ENCODE peak calls at places on chromosomes 1 and 21, in four cellular contexts. K, O, V and S are unnamed samples.

GRCh38 chr1:30670195-30671060 is 53.0 kb downstream of the MATN1 start:
- DNase-seq in O (no peak), V (no peak), K (no peak), S (no peak)

GRCh38 chr21:37450385-37451044 is 83.9 kb downstream of the DYRK1A start:
- DNase-seq in O (no peak), V (peak; percentile 61), K (no peak), S (no peak)

GRCh38 chr1:78831731-78832360 is 174.7 kb downstream of the ADGRL4 start:
- DNase-seq in K (no peak), V (no peak), O (no peak), S (no peak)

GRCh38 chr1:14403961-14404645 is 194.4 kb upstream of the KAZN start:
- DNase-seq in K (no peak), O (no peak), V (no peak), S (no peak)

GRCh38 chr21:25997788-25998611 is 172.6 kb downstream of the APP start:
- DNase-seq in K (peak; percentile 88), V (no peak), O (no peak), S (no peak)

GRCh38 chr1:905071-905749 is 18.5 kb upstream of the SAMD11 start:
- DNase-seq in K (no peak), O (no peak), V (peak; percentile 18), S (no peak)

GRCh38 chr1:43651188-43651587 is 1.2 kb downstream of the KDM4A start:
- DNase-seq in K (no peak), O (no peak), V (peak; percentile 20), S (no peak)

GRCh38 chr1:164735315-164736052 is 176.5 kb downstream of the PBX1 start:
- DNase-seq in K (no peak), O (no peak), V (peak; percentile 33), S (no peak)

GRCh38 chr21:45941338-45941710 is 40.2 kb upstream of the COL6A1 start:
- DNase-seq in O (no peak), V (no peak), K (no peak), S (no peak)

GRCh38 chr1:101509370-101509769 is 272.6 kb downstream of the S1PR1 start:
- DNase-seq in O (no peak), K (no peak), V (no peak), S (no peak)

GRCh38 chr1:53381790-53382401 is 54.0 kb upstream of the LRP8 start:
- DNase-seq in O (no peak), V (no peak), K (no peak), S (no peak)

GRCh38 chr1:156198831-156199349 is 5.0 kb downstream of the SLC25A44 start:
- DNase-seq in K (no peak), V (no peak), O (peak; percentile 41), S (no peak)

GRCh38 chr1:41073971-41074370 is 52.4 kb upstream of the SLFNL1 start:
- DNase-seq in K (no peak), V (no peak), O (no peak), S (no peak)

GRCh38 chr1:233295775-233296322 is 324 bp upstream of the PCNX2 start:
- DNase-seq in K (no peak), V (no peak), O (no peak), S (no peak)

GRCh38 chr1:97308131-97308530 is 586.5 kb downstream of the PTBP2 start:
- DNase-seq in O (no peak), V (no peak), K (no peak), S (no peak)

GRCh38 chr1:6947952-6948351 is 162.7 kb downstream of the CAMTA1 start:
- DNase-seq in V (no peak), O (no peak), K (no peak), S (no peak)

GRCh38 chr21:35840949-35841348 is 219.4 kb downstream of the SETD4 start:
- DNase-seq in K (no peak), V (no peak), O (no peak), S (no peak)

GRCh38 chr1:60727553-60727952 is 354.8 kb upstream of the NFIA start:
- DNase-seq in V (no peak), K (no peak), O (no peak), S (no peak)

GRCh38 chr1:204841798-204842197 is 28.9 kb upstream of the NFASC start:
- DNase-seq in O (no peak), V (no peak), K (no peak), S (no peak)

GRCh38 chr1:198387587-198387986 is 152.9 kb downstream of the ATP6V1G3 start:
- DNase-seq in K (peak; percentile 61), V (no peak), O (no peak), S (no peak)

GRCh38 chr1:221761354-221762002 is 19.6 kb upstream of the DUSP10 start:
- DNase-seq in V (no peak), O (peak; percentile 91), K (no peak), S (no peak)

GRCh38 chr1:58136502-58136901 is 410.0 kb downstream of the OMA1 start:
- DNase-seq in K (no peak), O (no peak), V (no peak), S (no peak)

GRCh38 chr1:65459397-65459768 is 38.9 kb downstream of the LEPR start:
- DNase-seq in O (peak; percentile 4), K (peak; percentile 35), V (no peak), S (peak; percentile 63)

GRCh38 chr1:226309398-226310122 is 596 bp upstream of the LIN9 start:
- DNase-seq in O (no peak), K (peak; percentile 17), V (no peak), S (no peak)

GRCh38 chr1:18190598-18190997 is 83.0 kb downstream of the IGSF21 start:
- DNase-seq in V (no peak), O (no peak), K (no peak), S (no peak)

GRCh38 chr1:115912116-115912515 is 64.2 kb upstream of the SLC22A15 start:
- DNase-seq in O (no peak), K (peak; percentile 13), V (no peak), S (no peak)

GRCh38 chr1:247385283-247385682 is 30.7 kb upstream of the NLRP3 start:
- DNase-seq in K (no peak), O (no peak), V (no peak), S (no peak)

DNA sequence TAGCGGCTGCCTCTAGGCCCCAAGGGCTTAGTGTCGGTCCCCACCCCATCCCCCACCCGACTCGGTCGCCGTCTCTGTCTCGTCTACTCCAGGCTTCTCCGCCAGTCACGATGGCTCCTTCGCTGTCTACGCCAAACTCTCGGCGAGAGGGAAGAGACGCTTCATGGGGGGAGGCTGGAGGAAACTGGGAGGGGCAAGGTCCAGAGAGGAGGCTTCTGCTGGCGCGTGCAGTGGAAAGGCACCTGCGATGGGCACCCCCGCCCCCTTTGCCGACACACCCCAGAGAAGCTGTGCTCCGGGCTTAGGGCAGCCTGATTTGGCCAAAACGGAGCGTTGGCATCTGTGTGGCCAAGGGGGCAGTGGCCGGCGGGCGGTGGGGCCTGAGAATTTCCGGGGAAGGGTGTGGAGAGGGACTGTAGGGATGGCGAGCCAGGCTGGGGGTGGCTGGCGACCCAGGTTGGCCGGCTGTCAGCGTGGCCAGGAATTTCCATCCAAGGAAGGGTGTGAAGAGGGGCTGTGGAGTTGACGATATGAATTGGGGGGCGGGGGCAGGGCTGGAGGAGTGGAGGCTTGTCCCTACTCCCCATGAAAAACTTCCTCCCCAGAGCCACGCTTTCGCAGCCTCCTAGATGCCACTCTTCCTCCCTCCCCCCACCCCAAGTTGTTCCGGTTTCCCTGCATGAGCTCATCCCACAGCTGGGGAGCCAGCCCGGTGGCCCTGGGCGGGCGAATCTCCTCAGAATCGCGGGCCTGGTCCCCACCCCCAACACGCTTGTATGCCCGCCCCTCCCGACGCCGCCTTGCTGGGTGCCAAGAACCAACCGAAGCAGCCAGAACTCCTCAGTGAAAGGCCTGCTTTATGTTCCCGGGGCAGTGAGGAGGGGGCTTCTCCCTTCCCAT is 1.4 kb upstream of the CSMD2 start:
- DNase-seq in V (no peak), O (no peak), K (no peak), S (no peak)
- TF ChIP-seq FOXK2 in V (no peak), O (no peak), K (no peak), S (no peak)

GRCh38 chr1:24464378-24464770 is 38.3 kb upstream of the RCAN3 start:
- DNase-seq in O (no peak), K (no peak), V (no peak), S (no peak)
- TF ChIP-seq BHLHE40 in O (no peak), K (no peak), V (no peak), S (no peak)

GRCh38 chr1:55893155-55893554 is 678.0 kb upstream of the USP24 start:
- DNase-seq in K (peak; percentile 59), O (no peak), V (no peak), S (peak; percentile 49)
- TF ChIP-seq FOXK2 in K (no peak), O (no peak), V (no peak), S (no peak)

GRCh38 chr1:8807004-8807403 is 10.4 kb downstream of the RERE start:
- DNase-seq in K (no peak), V (no peak), O (no peak), S (no peak)
- TF ChIP-seq BHLHE40 in K (peak; percentile 47), V (no peak), O (no peak), S (no peak)

DNA sequence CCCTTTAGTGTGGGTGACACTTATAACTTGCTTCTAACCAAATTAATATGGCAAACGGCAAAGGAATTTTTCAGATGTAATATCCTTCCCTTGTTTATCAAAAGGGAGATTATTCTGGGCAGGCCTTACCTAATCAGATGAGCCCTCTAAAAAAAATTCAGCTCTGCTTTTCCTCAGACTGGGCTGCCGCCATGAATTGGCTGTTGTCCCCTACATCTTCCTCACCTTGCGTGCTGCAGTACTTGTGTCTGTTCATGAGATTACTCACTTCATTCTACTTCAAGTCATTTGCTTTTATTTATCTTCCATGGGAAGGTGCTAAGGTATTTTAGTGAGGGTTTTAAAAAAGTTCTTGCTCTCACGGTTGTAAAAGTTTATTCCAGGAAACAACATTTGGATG is 705.5 kb downstream of the KCNT2 start:
- DNase-seq in K (no peak), V (peak; percentile 24), O (no peak), S (no peak)
- TF ChIP-seq FOXK2 in K (no peak), V (no peak), O (no peak), S (no peak)